ENCODE peak calls at places on chromosomes 16 and 17, in seven cellular contexts. P is RWPE2, L is mammary epithelial cell, A is MG63, O is fibroblast of lung, U is neural progenitor cell, C is tibial nerve. R is an unnamed sample.

GRCh38 chr17:149897-150575 is 12.7 kb downstream of the SCGB1C2 start:
- DNase-seq in L (no peak), A (no peak), C (no peak), P (no peak), O (no peak), U (no peak), R (no peak)

GRCh38 chr17:42659079-42659931 is at the start of gene TUBG2:
- DNase-seq in L (peak; percentile 89), U (peak; percentile 96), O (peak; percentile 88), P (peak; percentile 90), A (peak; percentile 90), C (peak; percentile 75), R (peak; percentile 43)

GRCh38 chr16:69179255-69180010 is 7.5 kb upstream of the SNTB2 start:
- DNase-seq in L (peak; percentile 53), U (no peak), C (peak; percentile 85), P (no peak), A (peak; percentile 68), O (peak; percentile 90), R (no peak)

GRCh38 chr17:4539576-4540223 is 15.5 kb downstream of the MYBBP1A start:
- DNase-seq in C (no peak), O (no peak), A (no peak), L (no peak), P (no peak), U (no peak), R (no peak)

GRCh38 chr16:11852092-11852809 is 909 bp upstream of the RSL1D1 start:
- DNase-seq in U (no peak), O (peak; percentile 46), P (no peak), C (no peak), L (no peak), A (peak; percentile 45), R (peak; percentile 16)

GRCh38 chr16:80751167-80751566 is 53.2 kb downstream of the CDYL2 start:
- DNase-seq in C (no peak), U (peak; percentile 2), L (no peak), P (no peak), O (peak; percentile 76), A (peak; percentile 2), R (no peak)

GRCh38 chr16:53892155-53892554 is 188.2 kb downstream of the FTO start:
- DNase-seq in C (peak; percentile 54), U (peak; percentile 68), O (peak; percentile 67), A (peak; percentile 69), L (peak; percentile 51), P (no peak), R (no peak)

GRCh38 chr17:42683407-42684031 is 1.2 kb downstream of the CNTNAP1 start:
- DNase-seq in P (no peak), U (peak; percentile 58), A (no peak), L (no peak), O (peak; percentile 69), C (no peak), R (peak; percentile 22)

GRCh38 chr16:68539704-68540370 is 746 bp downstream of the ZFP90 start:
- DNase-seq in L (peak; percentile 53), P (no peak), O (peak; percentile 18), C (no peak), A (no peak), U (peak; percentile 45), R (no peak)

GRCh38 chr17:77449908-77450741 is 309.4 kb downstream of the SEC14L1 start:
- DNase-seq in A (peak; percentile 95), O (peak; percentile 57), L (peak; percentile 52), C (peak; percentile 73), U (peak; percentile 89), P (no peak), R (no peak)

GRCh38 chr16:85462405-85463227 is 150.5 kb upstream of the GSE1 start:
- DNase-seq in C (no peak), P (no peak), A (no peak), O (no peak), U (peak; percentile 54), L (no peak), R (no peak)

GRCh38 chr17:15955793-15956541 is 11.0 kb downstream of the ADORA2B start:
- DNase-seq in A (no peak), P (no peak), L (no peak), O (no peak), C (no peak), U (peak; percentile 24), R (no peak)

GRCh38 chr17:40452074-40452787 is 9.0 kb downstream of the IGFBP4 start:
- DNase-seq in C (peak; percentile 70), P (no peak), U (no peak), L (no peak), O (peak; percentile 99), A (peak; percentile 67), R (no peak)

GRCh38 chr17:28726396-28726911 is 421 bp upstream of the TLCD1 start:
- DNase-seq in L (peak; percentile 73), C (no peak), U (peak; percentile 90), A (peak; percentile 78), P (no peak), O (peak; percentile 58), R (peak; percentile 59)

GRCh38 chr17:76260669-76261068 is 4.5 kb upstream of the UBALD2 start:
- DNase-seq in L (no peak), P (no peak), A (no peak), U (no peak), O (no peak), C (no peak), R (no peak)

GRCh38 chr16:29306953-29307597 is 99.4 kb downstream of the NPIPB11 start:
- DNase-seq in P (no peak), O (peak; percentile 53), L (no peak), C (no peak), U (no peak), A (peak; percentile 23), R (no peak)

GRCh38 chr16:73064227-73064995 is 16.5 kb upstream of the ZFHX3 start:
- DNase-seq in P (no peak), U (no peak), C (no peak), O (peak; percentile 90), L (peak; percentile 51), A (peak; percentile 72), R (no peak)

GRCh38 chr17:22569459-22570143 is 877.3 kb downstream of the KCNJ18 start:
- DNase-seq in L (no peak), U (no peak), P (no peak), C (no peak), A (no peak), O (no peak), R (no peak)

GRCh38 chr17:22570144-22570845 is 878.0 kb downstream of the KCNJ18 start:
- DNase-seq in C (no peak), A (no peak), P (no peak), L (no peak), U (no peak), O (no peak), R (no peak)
- H3K9me3 ChIP-seq in C (no peaks in the 10 kb centered on the region), A (no peaks in the 10 kb centered on the region), P (no peaks in the 10 kb centered on the region), L (peaks cover 26% of the 10 kb centered on the region), U (peaks cover 31% of the 10 kb centered on the region), O (no peaks in the 10 kb centered on the region), R (no peaks in the 10 kb centered on the region)

DNA sequence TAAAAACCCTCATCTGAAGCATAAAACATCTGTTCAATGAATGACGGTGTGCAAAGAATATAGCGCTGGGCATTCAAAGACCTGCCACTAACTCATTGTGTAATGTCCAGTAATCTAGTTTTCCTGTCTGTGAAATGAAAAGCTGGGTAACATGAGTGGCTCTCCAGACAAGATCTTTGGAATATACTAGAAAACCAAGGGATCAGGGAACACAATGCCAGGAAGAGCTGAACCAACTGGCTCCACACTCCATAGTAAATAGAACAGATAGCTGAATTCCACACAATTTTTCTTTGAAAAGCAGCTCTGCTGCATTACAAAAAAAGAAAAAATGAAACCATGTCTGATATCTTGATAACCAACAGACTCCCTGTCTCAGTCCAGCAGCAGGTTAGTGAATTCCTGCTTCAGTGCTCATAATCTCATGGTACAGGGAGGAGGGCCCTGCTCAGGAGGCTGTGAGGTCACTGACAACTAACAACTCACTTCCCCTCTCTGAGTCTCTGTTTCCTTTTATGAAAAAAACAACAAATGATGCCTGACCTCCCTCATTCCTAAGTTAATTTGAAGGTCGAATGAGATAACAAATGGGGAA is 97.1 kb downstream of the CDH11 start:
- DNase-seq in P (no peak), C (no peak), L (no peak), A (no peak), U (no peak), O (peak; percentile 84), R (no peak)
- H3K9me3 ChIP-seq in P (no peaks in the 10 kb centered on the region), C (no peaks in the 10 kb centered on the region), L (no peaks in the 10 kb centered on the region), A (no peaks in the 10 kb centered on the region), U (no peaks in the 10 kb centered on the region), O (no peaks in the 10 kb centered on the region), R (no peaks in the 10 kb centered on the region)

GRCh38 chr17:22453181-22453580 is 760.9 kb downstream of the KCNJ18 start:
- DNase-seq in L (no peak), C (no peak), U (no peak), A (no peak), O (no peak), P (no peak), R (no peak)

GRCh38 chr17:22459331-22459952 is 767.1 kb downstream of the KCNJ18 start:
- DNase-seq in U (no peak), O (no peak), L (no peak), A (no peak), P (no peak), C (no peak), R (no peak)

GRCh38 chr17:22459953-22460350 is 767.6 kb downstream of the KCNJ18 start:
- DNase-seq in A (no peak), O (no peak), L (no peak), U (no peak), P (no peak), C (no peak), R (no peak)

DNA sequence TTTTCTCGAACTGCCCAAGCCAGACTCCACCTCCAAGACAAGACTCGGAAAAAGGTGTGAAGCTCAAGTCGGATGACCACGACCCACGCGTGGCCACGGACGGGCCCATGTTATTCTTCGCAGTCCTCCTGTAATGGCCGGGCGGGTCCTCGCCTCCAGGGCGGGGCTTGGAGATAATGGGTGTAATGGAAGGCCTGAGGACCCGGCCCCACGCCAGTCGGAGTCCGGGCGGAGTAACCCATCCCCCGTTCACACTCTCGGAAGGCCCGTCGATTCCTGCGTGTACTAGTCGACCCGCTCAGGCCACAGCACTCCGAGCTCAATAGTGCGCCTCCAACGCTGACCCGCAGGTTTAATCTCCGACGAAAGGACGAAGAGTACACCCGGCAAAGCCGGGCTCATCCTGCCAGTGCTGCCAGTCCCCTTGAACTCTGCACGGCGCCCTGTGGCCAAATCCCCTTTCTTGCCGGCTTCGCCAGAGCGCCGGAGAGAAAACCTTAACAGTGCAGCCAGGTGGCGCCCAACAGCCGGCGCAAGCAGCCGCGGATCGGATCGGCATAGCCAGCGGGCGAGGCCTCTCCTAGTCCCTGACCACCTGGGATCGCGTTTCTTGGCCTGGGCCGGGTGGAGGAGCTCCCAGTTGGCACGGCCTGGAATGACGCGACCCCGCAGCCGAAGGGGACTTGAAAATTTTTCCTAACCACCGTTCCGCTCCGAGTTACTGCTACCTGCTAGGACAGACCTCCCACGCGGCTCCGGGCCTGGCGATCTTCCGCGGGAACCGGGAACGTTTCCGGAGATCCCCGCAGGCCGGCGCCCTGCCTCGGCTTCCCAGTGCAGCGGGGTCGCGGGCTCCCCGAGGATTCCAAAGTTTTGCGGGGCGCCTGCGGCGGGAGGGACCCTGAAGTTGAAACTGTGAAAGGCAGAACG is 762.0 kb downstream of the KCNJ18 start:
- DNase-seq in O (no peak), L (no peak), U (no peak), P (no peak), A (no peak), C (no peak), R (no peak)
- H3K9me3 ChIP-seq in O (no peaks in the 10 kb centered on the region), L (peaks cover 14% of the 10 kb centered on the region), U (peaks cover 22% of the 10 kb centered on the region), P (no peaks in the 10 kb centered on the region), A (no peaks in the 10 kb centered on the region), C (no peaks in the 10 kb centered on the region), R (no peaks in the 10 kb centered on the region)

DNA sequence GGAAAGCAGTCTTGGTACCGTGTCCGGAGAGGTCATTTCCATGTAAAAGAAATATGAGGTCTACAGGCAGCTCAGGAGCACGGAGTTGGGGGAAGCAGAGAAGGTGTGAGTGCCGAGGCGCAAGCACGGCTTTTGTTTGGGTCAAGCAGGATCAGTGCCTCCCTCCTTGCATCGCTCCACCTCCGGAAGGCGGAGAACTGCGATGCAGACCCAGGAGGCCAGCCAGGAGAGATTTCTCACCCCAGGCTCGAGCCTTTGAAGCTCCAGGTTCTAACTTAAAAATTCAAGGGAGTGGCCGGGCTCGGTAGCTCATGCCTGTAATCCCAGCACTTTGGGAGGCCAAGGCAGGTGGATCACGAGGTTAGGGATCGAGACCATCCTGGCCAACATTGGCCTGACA is 25.0 kb downstream of the NAA60 start:
- DNase-seq in O (no peak), L (no peak), U (no peak), P (no peak), C (no peak), A (no peak), R (no peak)
- H3K9me3 ChIP-seq in O (no peaks in the 10 kb centered on the region), L (no peaks in the 10 kb centered on the region), U (no peaks in the 10 kb centered on the region), P (no peaks in the 10 kb centered on the region), C (no peaks in the 10 kb centered on the region), A (no peaks in the 10 kb centered on the region), R (no peaks in the 10 kb centered on the region)